ENCODE peak calls at places on chromosomes 13 and 19, in ten cellular contexts. One of them, this sample, is unnamed.

GRCh38 chr13:44191504-44192171 is 182.0 kb upstream of the SERP2 start:
- DNase-seq in heart right ventricle: peak; percentile 71
- DNase-seq in mammary epithelial cell: peak; percentile 70
- DNase-seq in cardiac muscle cell: peak; percentile 86
- DNase-seq in Peyer's patch: peak; percentile 66
- DNase-seq in thyroid gland: peak; percentile 31
- DNase-seq in lower lobe of right lung: no peak
- DNase-seq in astrocyte: peak; percentile 61
- DNase-seq in spleen: no peak
- DNase-seq in neural progenitor cell: peak; percentile 83
- DNase-seq in this sample: no peak

GRCh38 chr19:48617146-48617937 is 1.6 kb downstream of the RPL18 start:
- DNase-seq in heart right ventricle: no peak
- DNase-seq in mammary epithelial cell: no peak
- DNase-seq in cardiac muscle cell: peak; percentile 61
- DNase-seq in Peyer's patch: no peak
- DNase-seq in thyroid gland: peak; percentile 18
- DNase-seq in lower lobe of right lung: no peak
- DNase-seq in astrocyte: no peak
- DNase-seq in spleen: peak; percentile 76
- DNase-seq in neural progenitor cell: no peak
- DNase-seq in this sample: no peak

GRCh38 chr13:61600360-61601033 is 184.8 kb upstream of the PCDH20 start:
- DNase-seq in heart right ventricle: no peak
- DNase-seq in mammary epithelial cell: no peak
- DNase-seq in cardiac muscle cell: no peak
- DNase-seq in Peyer's patch: no peak
- DNase-seq in thyroid gland: no peak
- DNase-seq in lower lobe of right lung: no peak
- DNase-seq in astrocyte: no peak
- DNase-seq in spleen: no peak
- DNase-seq in neural progenitor cell: no peak
- DNase-seq in this sample: no peak

GRCh38 chr19:54418930-54419800 is 3.9 kb downstream of the TTYH1 start:
- DNase-seq in heart right ventricle: no peak
- DNase-seq in mammary epithelial cell: no peak
- DNase-seq in cardiac muscle cell: no peak
- DNase-seq in Peyer's patch: no peak
- DNase-seq in thyroid gland: no peak
- DNase-seq in lower lobe of right lung: no peak
- DNase-seq in astrocyte: no peak
- DNase-seq in spleen: no peak
- DNase-seq in neural progenitor cell: no peak
- DNase-seq in this sample: no peak

GRCh38 chr13:26996965-26997752 is 174.5 kb downstream of the USP12 start:
- DNase-seq in heart right ventricle: peak; percentile 44
- DNase-seq in mammary epithelial cell: no peak
- DNase-seq in cardiac muscle cell: no peak
- DNase-seq in Peyer's patch: peak; percentile 87
- DNase-seq in thyroid gland: no peak
- DNase-seq in lower lobe of right lung: no peak
- DNase-seq in astrocyte: no peak
- DNase-seq in spleen: peak; percentile 84
- DNase-seq in neural progenitor cell: no peak
- DNase-seq in this sample: no peak

GRCh38 chr13:31012285-31013024 is 80.0 kb downstream of the TEX26 start:
- DNase-seq in heart right ventricle: no peak
- DNase-seq in mammary epithelial cell: no peak
- DNase-seq in cardiac muscle cell: peak; percentile 52
- DNase-seq in Peyer's patch: no peak
- DNase-seq in thyroid gland: no peak
- DNase-seq in lower lobe of right lung: no peak
- DNase-seq in astrocyte: no peak
- DNase-seq in spleen: no peak
- DNase-seq in neural progenitor cell: peak; percentile 22
- DNase-seq in this sample: no peak

GRCh38 chr19:1355974-1356865 is 27.5 kb upstream of the NDUFS7 start:
- DNase-seq in heart right ventricle: no peak
- DNase-seq in mammary epithelial cell: no peak
- DNase-seq in cardiac muscle cell: peak; percentile 37
- DNase-seq in Peyer's patch: peak; percentile 69
- DNase-seq in thyroid gland: peak; percentile 32
- DNase-seq in lower lobe of right lung: no peak
- DNase-seq in astrocyte: peak; percentile 47
- DNase-seq in spleen: no peak
- DNase-seq in neural progenitor cell: peak; percentile 27
- DNase-seq in this sample: no peak

GRCh38 chr13:31234729-31235128 is 35.0 kb downstream of the B3GLCT start:
- DNase-seq in heart right ventricle: no peak
- DNase-seq in mammary epithelial cell: no peak
- DNase-seq in cardiac muscle cell: peak; percentile 18
- DNase-seq in Peyer's patch: no peak
- DNase-seq in thyroid gland: no peak
- DNase-seq in lower lobe of right lung: no peak
- DNase-seq in astrocyte: no peak
- DNase-seq in spleen: no peak
- DNase-seq in neural progenitor cell: no peak
- DNase-seq in this sample: no peak

GRCh38 chr19:55912916-55913315 is 19.2 kb downstream of the NLRP13 start:
- DNase-seq in heart right ventricle: no peak
- DNase-seq in mammary epithelial cell: no peak
- DNase-seq in cardiac muscle cell: no peak
- DNase-seq in Peyer's patch: no peak
- DNase-seq in thyroid gland: no peak
- DNase-seq in lower lobe of right lung: no peak
- DNase-seq in astrocyte: no peak
- DNase-seq in spleen: no peak
- DNase-seq in neural progenitor cell: no peak
- DNase-seq in this sample: no peak

GRCh38 chr19:55909801-55910200 is 22.3 kb downstream of the NLRP13 start:
- DNase-seq in heart right ventricle: no peak
- DNase-seq in mammary epithelial cell: no peak
- DNase-seq in cardiac muscle cell: no peak
- DNase-seq in Peyer's patch: no peak
- DNase-seq in thyroid gland: no peak
- DNase-seq in lower lobe of right lung: no peak
- DNase-seq in astrocyte: no peak
- DNase-seq in spleen: no peak
- DNase-seq in neural progenitor cell: no peak
- DNase-seq in this sample: no peak

GRCh38 chr19:55902080-55902751 is 29.9 kb downstream of the NLRP13 start:
- DNase-seq in heart right ventricle: no peak
- DNase-seq in mammary epithelial cell: no peak
- DNase-seq in cardiac muscle cell: no peak
- DNase-seq in Peyer's patch: no peak
- DNase-seq in thyroid gland: no peak
- DNase-seq in lower lobe of right lung: no peak
- DNase-seq in astrocyte: no peak
- DNase-seq in spleen: no peak
- DNase-seq in neural progenitor cell: no peak
- DNase-seq in this sample: no peak

GRCh38 chr19:55907286-55907685 is 24.9 kb downstream of the NLRP13 start:
- DNase-seq in heart right ventricle: no peak
- DNase-seq in mammary epithelial cell: no peak
- DNase-seq in cardiac muscle cell: no peak
- DNase-seq in Peyer's patch: no peak
- DNase-seq in thyroid gland: no peak
- DNase-seq in lower lobe of right lung: no peak
- DNase-seq in astrocyte: no peak
- DNase-seq in spleen: no peak
- DNase-seq in neural progenitor cell: no peak
- DNase-seq in this sample: no peak

DNA sequence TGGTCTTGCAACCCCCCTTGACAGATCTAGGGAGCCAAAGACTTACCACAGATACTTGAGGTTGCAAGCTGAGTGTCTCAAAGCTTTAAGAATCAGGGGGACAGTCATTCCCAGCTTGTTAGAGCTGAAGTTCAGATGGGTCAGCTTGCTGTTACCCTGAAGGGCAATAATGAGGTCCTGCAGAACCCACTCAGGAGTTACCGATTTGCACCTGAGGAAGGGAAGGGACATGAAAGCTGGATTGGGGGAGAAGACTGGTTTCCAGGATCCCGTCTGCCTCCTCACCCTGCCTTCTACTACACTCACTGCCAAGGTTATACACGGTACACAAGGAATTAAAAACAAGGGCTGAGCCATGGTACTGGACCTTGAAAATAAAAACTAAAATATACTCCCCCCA is 24.4 kb downstream of the NLRP13 start:
- DNase-seq in heart right ventricle: no peak
- DNase-seq in mammary epithelial cell: no peak
- DNase-seq in cardiac muscle cell: no peak
- DNase-seq in Peyer's patch: no peak
- DNase-seq in thyroid gland: no peak
- DNase-seq in lower lobe of right lung: no peak
- DNase-seq in astrocyte: no peak
- DNase-seq in spleen: no peak
- DNase-seq in neural progenitor cell: no peak
- DNase-seq in this sample: no peak
- H3K9me3 ChIP-seq in heart right ventricle: no peaks in the 10 kb centered on the region
- H3K9me3 ChIP-seq in mammary epithelial cell: peaks cover 24% of the 10 kb centered on the region
- H3K9me3 ChIP-seq in cardiac muscle cell: no peaks in the 10 kb centered on the region
- H3K9me3 ChIP-seq in Peyer's patch: no peaks in the 10 kb centered on the region
- H3K9me3 ChIP-seq in thyroid gland: no peaks in the 10 kb centered on the region
- H3K9me3 ChIP-seq in lower lobe of right lung: no peaks in the 10 kb centered on the region
- H3K9me3 ChIP-seq in astrocyte: peaks cover 12% of the 10 kb centered on the region
- H3K9me3 ChIP-seq in spleen: peaks cover 25% of the 10 kb centered on the region
- H3K9me3 ChIP-seq in neural progenitor cell: peaks cover 9% of the 10 kb centered on the region
- H3K9me3 ChIP-seq in this sample: no peaks in the 10 kb centered on the region

GRCh38 chr19:17658240-17658639 is 29.9 kb downstream of the UNC13A start:
- DNase-seq in heart right ventricle: no peak
- DNase-seq in mammary epithelial cell: no peak
- DNase-seq in cardiac muscle cell: no peak
- DNase-seq in Peyer's patch: no peak
- DNase-seq in thyroid gland: no peak
- DNase-seq in lower lobe of right lung: no peak
- DNase-seq in astrocyte: no peak
- DNase-seq in spleen: no peak
- DNase-seq in neural progenitor cell: no peak
- DNase-seq in this sample: no peak

GRCh38 chr19:17656970-17657369 is 31.2 kb downstream of the UNC13A start:
- DNase-seq in heart right ventricle: no peak
- DNase-seq in mammary epithelial cell: no peak
- DNase-seq in cardiac muscle cell: no peak
- DNase-seq in Peyer's patch: no peak
- DNase-seq in thyroid gland: no peak
- DNase-seq in lower lobe of right lung: no peak
- DNase-seq in astrocyte: no peak
- DNase-seq in spleen: peak; percentile 21
- DNase-seq in neural progenitor cell: no peak
- DNase-seq in this sample: no peak

GRCh38 chr19:17652627-17653026 is 35.5 kb downstream of the UNC13A start:
- DNase-seq in heart right ventricle: no peak
- DNase-seq in mammary epithelial cell: no peak
- DNase-seq in cardiac muscle cell: no peak
- DNase-seq in Peyer's patch: no peak
- DNase-seq in thyroid gland: no peak
- DNase-seq in lower lobe of right lung: no peak
- DNase-seq in astrocyte: no peak
- DNase-seq in spleen: no peak
- DNase-seq in neural progenitor cell: no peak
- DNase-seq in this sample: no peak

GRCh38 chr19:17655751-17656480 is 32.2 kb downstream of the UNC13A start:
- DNase-seq in heart right ventricle: no peak
- DNase-seq in mammary epithelial cell: no peak
- DNase-seq in cardiac muscle cell: no peak
- DNase-seq in Peyer's patch: no peak
- DNase-seq in thyroid gland: no peak
- DNase-seq in lower lobe of right lung: no peak
- DNase-seq in astrocyte: no peak
- DNase-seq in spleen: no peak
- DNase-seq in neural progenitor cell: no peak
- DNase-seq in this sample: no peak

DNA sequence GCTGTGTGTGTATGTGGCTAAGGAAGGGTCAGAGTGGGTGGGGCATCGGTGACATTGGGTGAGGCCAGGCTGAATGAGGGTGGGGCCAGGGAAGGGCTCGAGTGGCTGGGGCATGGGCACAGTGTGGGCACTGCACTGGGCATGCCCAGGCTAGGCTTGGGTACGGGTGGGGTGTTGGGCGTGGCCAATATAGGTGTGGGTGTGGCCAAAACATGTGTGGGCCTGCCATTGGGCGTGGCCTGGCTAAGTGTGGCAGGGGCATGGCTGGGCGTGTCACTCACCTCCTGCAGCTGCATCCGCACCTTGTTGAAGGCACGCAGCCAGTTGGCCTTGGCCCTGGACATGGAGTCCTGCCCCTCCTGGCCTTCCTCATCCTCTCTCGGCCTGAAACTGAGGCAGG is 33.2 kb downstream of the UNC13A start:
- DNase-seq in heart right ventricle: no peak
- DNase-seq in mammary epithelial cell: no peak
- DNase-seq in cardiac muscle cell: no peak
- DNase-seq in Peyer's patch: no peak
- DNase-seq in thyroid gland: no peak
- DNase-seq in lower lobe of right lung: no peak
- DNase-seq in astrocyte: no peak
- DNase-seq in spleen: no peak
- DNase-seq in neural progenitor cell: no peak
- DNase-seq in this sample: no peak
- H3K36me3 ChIP-seq in heart right ventricle: no peaks in the 10 kb centered on the region
- H3K36me3 ChIP-seq in mammary epithelial cell: no peaks in the 10 kb centered on the region
- H3K36me3 ChIP-seq in cardiac muscle cell: no peaks in the 10 kb centered on the region
- H3K36me3 ChIP-seq in Peyer's patch: no peaks in the 10 kb centered on the region
- H3K36me3 ChIP-seq in thyroid gland: no peaks in the 10 kb centered on the region
- H3K36me3 ChIP-seq in lower lobe of right lung: no peaks in the 10 kb centered on the region
- H3K36me3 ChIP-seq in astrocyte: no peaks in the 10 kb centered on the region
- H3K36me3 ChIP-seq in spleen: no peaks in the 10 kb centered on the region
- H3K36me3 ChIP-seq in neural progenitor cell: no peaks in the 10 kb centered on the region
- H3K36me3 ChIP-seq in this sample: no peaks in the 10 kb centered on the region

GRCh38 chr13:24668955-24669354 is 11.3 kb upstream of the ATP12A start:
- DNase-seq in heart right ventricle: no peak
- DNase-seq in mammary epithelial cell: peak; percentile 94
- DNase-seq in cardiac muscle cell: no peak
- DNase-seq in Peyer's patch: peak; percentile 80
- DNase-seq in thyroid gland: no peak
- DNase-seq in lower lobe of right lung: no peak
- DNase-seq in astrocyte: no peak
- DNase-seq in spleen: no peak
- DNase-seq in neural progenitor cell: no peak
- DNase-seq in this sample: no peak
- H3K4me1 ChIP-seq in heart right ventricle: peaks cover 12% of the 10 kb centered on the region
- H3K4me1 ChIP-seq in mammary epithelial cell: peaks cover 63% of the 10 kb centered on the region
- H3K4me1 ChIP-seq in cardiac muscle cell: no peaks in the 10 kb centered on the region
- H3K4me1 ChIP-seq in Peyer's patch: no peaks in the 10 kb centered on the region
- H3K4me1 ChIP-seq in thyroid gland: peaks cover 4% of the 10 kb centered on the region
- H3K4me1 ChIP-seq in lower lobe of right lung: peaks cover 16% of the 10 kb centered on the region
- H3K4me1 ChIP-seq in astrocyte: peaks cover 20% of the 10 kb centered on the region
- H3K4me1 ChIP-seq in spleen: peaks cover 12% of the 10 kb centered on the region
- H3K4me1 ChIP-seq in neural progenitor cell: peaks cover 5% of the 10 kb centered on the region
- H3K4me1 ChIP-seq in this sample: peaks cover 8% of the 10 kb centered on the region

DNA sequence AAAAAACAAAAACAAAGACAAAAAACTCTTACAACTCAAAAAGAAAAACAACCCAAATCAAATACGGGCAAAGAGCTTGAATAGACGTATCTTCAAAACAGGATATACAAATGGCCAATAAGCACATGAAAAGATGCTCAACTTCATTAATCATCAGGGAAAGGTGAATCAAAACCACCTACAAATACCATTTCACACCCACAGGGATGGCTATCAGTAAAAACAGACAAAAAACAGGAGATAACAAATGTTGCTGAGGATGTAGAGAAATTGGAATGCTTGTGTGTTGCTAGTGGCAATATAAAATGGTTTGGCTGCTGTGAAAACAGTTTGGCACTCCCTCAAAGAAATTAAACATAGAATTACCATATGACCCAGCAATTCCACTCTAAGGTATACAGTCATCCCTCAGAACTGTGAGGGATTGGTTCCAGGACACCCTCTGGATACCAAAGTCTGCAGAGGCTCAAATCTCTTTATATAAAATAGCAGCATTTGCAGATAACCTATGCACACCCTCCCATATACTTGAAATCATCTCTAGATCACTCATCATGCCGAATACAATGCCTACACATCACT is 29.7 kb downstream of the MLLT1 start:
- DNase-seq in heart right ventricle: no peak
- DNase-seq in mammary epithelial cell: peak; percentile 19
- DNase-seq in cardiac muscle cell: peak; percentile 44
- DNase-seq in Peyer's patch: no peak
- DNase-seq in thyroid gland: no peak
- DNase-seq in lower lobe of right lung: no peak
- DNase-seq in astrocyte: peak; percentile 86
- DNase-seq in spleen: no peak
- DNase-seq in neural progenitor cell: no peak
- DNase-seq in this sample: no peak
- H3K9me3 ChIP-seq in heart right ventricle: no peaks in the 10 kb centered on the region
- H3K9me3 ChIP-seq in mammary epithelial cell: no peaks in the 10 kb centered on the region
- H3K9me3 ChIP-seq in cardiac muscle cell: no peaks in the 10 kb centered on the region
- H3K9me3 ChIP-seq in Peyer's patch: no peaks in the 10 kb centered on the region
- H3K9me3 ChIP-seq in thyroid gland: no peaks in the 10 kb centered on the region
- H3K9me3 ChIP-seq in lower lobe of right lung: no peaks in the 10 kb centered on the region
- H3K9me3 ChIP-seq in astrocyte: no peaks in the 10 kb centered on the region
- H3K9me3 ChIP-seq in spleen: no peaks in the 10 kb centered on the region
- H3K9me3 ChIP-seq in neural progenitor cell: no peaks in the 10 kb centered on the region
- H3K9me3 ChIP-seq in this sample: no peaks in the 10 kb centered on the region